ENCODE peak calls at places on chromosomes 7 and 10, in five cellular contexts. One of them, this sample, is unnamed.
A peak's percentile ranks its signal among the peaks of the same experiment; 100 is the strongest.

GRCh38 chr10:128701837-128702236 is 575.6 kb upstream of the MKI67 start:
- DNase-seq in fibroblast of mammary gland: no peak
- DNase-seq in BJ: no peak
- DNase-seq in A549: no peak
- DNase-seq in AG10803: no peak
- DNase-seq in this sample: no peak

GRCh38 chr10:122352817-122353525 is 21.5 kb upstream of the PLEKHA1 start:
- DNase-seq in fibroblast of mammary gland: no peak
- DNase-seq in AG10803: no peak
- DNase-seq in A549: no peak
- DNase-seq in BJ: no peak
- DNase-seq in this sample: no peak

GRCh38 chr7:71740196-71740560 is 608.2 kb downstream of the GALNT17 start:
- DNase-seq in AG10803: no peak
- DNase-seq in fibroblast of mammary gland: no peak
- DNase-seq in BJ: no peak
- DNase-seq in A549: no peak
- DNase-seq in this sample: no peak

GRCh38 chr10:451021-451471 is 238.4 kb downstream of the DIP2C start:
- DNase-seq in fibroblast of mammary gland: no peak
- DNase-seq in A549: no peak
- DNase-seq in AG10803: no peak
- DNase-seq in BJ: no peak
- DNase-seq in this sample: no peak

GRCh38 chr7:20722941-20723340 is 63.7 kb downstream of the SP8 start:
- DNase-seq in BJ: no peak
- DNase-seq in AG10803: no peak
- DNase-seq in A549: no peak
- DNase-seq in fibroblast of mammary gland: no peak
- DNase-seq in this sample: no peak

GRCh38 chr10:76878514-76878913 is 759.1 kb downstream of the KCNMA1 start:
- DNase-seq in A549: no peak
- DNase-seq in BJ: no peak
- DNase-seq in AG10803: no peak
- DNase-seq in fibroblast of mammary gland: no peak
- DNase-seq in this sample: no peak

GRCh38 chr7:132328047-132328620 is 248.1 kb downstream of the PLXNA4 start:
- DNase-seq in A549: no peak
- DNase-seq in AG10803: no peak
- DNase-seq in BJ: no peak
- DNase-seq in fibroblast of mammary gland: no peak
- DNase-seq in this sample: no peak

GRCh38 chr7:24857623-24858022 is 100.4 kb upstream of the GSDME start:
- DNase-seq in AG10803: no peak
- DNase-seq in BJ: no peak
- DNase-seq in fibroblast of mammary gland: no peak
- DNase-seq in A549: no peak
- DNase-seq in this sample: no peak

GRCh38 chr10:51472154-51472553 is 227.2 kb downstream of the CSTF2T start:
- DNase-seq in AG10803: no peak
- DNase-seq in A549: no peak
- DNase-seq in BJ: no peak
- DNase-seq in fibroblast of mammary gland: no peak
- DNase-seq in this sample: no peak

GRCh38 chr7:48424731-48425130 is 253.5 kb downstream of the ABCA13 start:
- DNase-seq in A549: peak; percentile 12
- DNase-seq in BJ: no peak
- DNase-seq in AG10803: peak; percentile 11
- DNase-seq in fibroblast of mammary gland: peak; percentile 5
- DNase-seq in this sample: no peak

GRCh38 chr10:72320676-72321247 is 34.0 kb downstream of the DNAJB12 start:
- DNase-seq in fibroblast of mammary gland: peak; percentile 100
- DNase-seq in BJ: peak; percentile 98
- DNase-seq in AG10803: peak; percentile 100
- DNase-seq in A549: peak; percentile 95
- DNase-seq in this sample: peak; percentile 98

GRCh38 chr10:103837370-103838094 is 17.8 kb downstream of the SH3PXD2A start:
- DNase-seq in A549: no peak
- DNase-seq in fibroblast of mammary gland: no peak
- DNase-seq in BJ: no peak
- DNase-seq in AG10803: no peak
- DNase-seq in this sample: no peak

GRCh38 chr10:103839867-103840746 is 15.3 kb downstream of the SH3PXD2A start:
- DNase-seq in BJ: no peak
- DNase-seq in AG10803: no peak
- DNase-seq in A549: no peak
- DNase-seq in fibroblast of mammary gland: no peak
- DNase-seq in this sample: no peak

GRCh38 chr10:103839513-103839864 is 15.9 kb downstream of the SH3PXD2A start:
- DNase-seq in AG10803: no peak
- DNase-seq in BJ: no peak
- DNase-seq in fibroblast of mammary gland: no peak
- DNase-seq in A549: no peak
- DNase-seq in this sample: no peak

GRCh38 chr10:103838095-103838395 is 17.3 kb downstream of the SH3PXD2A start:
- DNase-seq in A549: no peak
- DNase-seq in fibroblast of mammary gland: no peak
- DNase-seq in BJ: no peak
- DNase-seq in AG10803: no peak
- DNase-seq in this sample: no peak

DNA sequence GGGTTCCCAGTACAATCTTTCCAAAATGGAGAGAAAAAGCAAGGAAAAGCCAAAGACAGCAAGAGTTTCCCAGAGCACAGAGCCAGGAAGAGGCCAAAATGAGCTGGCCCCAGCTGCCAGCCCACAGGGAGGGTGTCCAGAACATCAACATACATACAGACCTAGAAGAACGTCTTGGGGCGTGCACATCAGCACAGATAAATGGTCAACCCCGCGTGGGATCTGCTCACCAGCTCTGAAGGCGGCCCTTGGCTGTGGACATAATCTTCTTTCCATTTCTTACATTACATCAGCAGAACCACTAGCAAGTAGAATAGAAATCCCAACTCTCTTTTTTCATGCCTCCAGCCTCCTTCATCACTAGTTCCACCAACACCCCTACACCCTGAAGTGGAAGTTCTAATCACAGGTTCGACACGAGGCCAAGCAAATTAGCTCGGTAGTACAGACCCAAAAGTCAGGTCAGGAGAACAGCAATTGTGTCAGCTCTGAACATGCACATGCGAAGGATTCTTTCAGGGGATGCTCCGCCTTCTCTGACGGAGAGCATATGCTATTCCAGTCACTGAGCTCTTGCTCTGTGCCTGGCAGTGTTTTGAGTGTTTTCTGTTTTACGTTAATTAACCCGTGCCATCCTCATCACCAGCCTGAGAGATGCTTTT is 16.4 kb downstream of the SH3PXD2A start:
- DNase-seq in AG10803: peak; percentile 37
- DNase-seq in fibroblast of mammary gland: peak; percentile 55
- DNase-seq in BJ: no peak
- DNase-seq in A549: no peak
- DNase-seq in this sample: no peak
- TF ChIP-seq CTCF in AG10803: no peak
- TF ChIP-seq CTCF in fibroblast of mammary gland: no peak
- TF ChIP-seq CTCF in BJ: no peak
- TF ChIP-seq CTCF in A549: no peak
- TF ChIP-seq CTCF in this sample: no peak

GRCh38 chr7:143285806-143286521 is 1.2 kb downstream of the TMEM139 start:
- DNase-seq in BJ: no peak
- DNase-seq in fibroblast of mammary gland: no peak
- DNase-seq in AG10803: no peak
- DNase-seq in A549: no peak
- DNase-seq in this sample: no peak
- H3K4me3 ChIP-seq in BJ: no peak overlapping the region
- H3K4me3 ChIP-seq in fibroblast of mammary gland: no peak overlapping the region
- H3K4me3 ChIP-seq in AG10803: no peak overlapping the region
- H3K4me3 ChIP-seq in A549: no peak overlapping the region
- H3K4me3 ChIP-seq in this sample: no peak overlapping the region

GRCh38 chr7:127409629-127410028 is 17.1 kb upstream of the ZNF800 start:
- DNase-seq in BJ: no peak
- DNase-seq in fibroblast of mammary gland: no peak
- DNase-seq in AG10803: peak; percentile 22
- DNase-seq in A549: no peak
- DNase-seq in this sample: no peak
- TF ChIP-seq CTCF in BJ: peak; percentile 17
- TF ChIP-seq CTCF in fibroblast of mammary gland: no peak
- TF ChIP-seq CTCF in AG10803: peak; percentile 34
- TF ChIP-seq CTCF in A549: no peak
- TF ChIP-seq CTCF in this sample: no peak

GRCh38 chr10:117553815-117554172 is 11.2 kb downstream of the EMX2 start:
- DNase-seq in AG10803: no peak
- DNase-seq in A549: no peak
- DNase-seq in BJ: no peak
- DNase-seq in fibroblast of mammary gland: no peak
- DNase-seq in this sample: no peak

GRCh38 chr10:117552759-117553158 is 10.2 kb downstream of the EMX2 start:
- DNase-seq in AG10803: peak; percentile 70
- DNase-seq in fibroblast of mammary gland: no peak
- DNase-seq in BJ: no peak
- DNase-seq in A549: no peak
- DNase-seq in this sample: no peak

GRCh38 chr10:117552156-117552620 is 9.6 kb downstream of the EMX2 start:
- DNase-seq in A549: no peak
- DNase-seq in BJ: no peak
- DNase-seq in AG10803: peak; percentile 61
- DNase-seq in fibroblast of mammary gland: no peak
- DNase-seq in this sample: no peak

GRCh38 chr10:117554371-117554770 is 11.8 kb downstream of the EMX2 start:
- DNase-seq in BJ: no peak
- DNase-seq in fibroblast of mammary gland: no peak
- DNase-seq in A549: no peak
- DNase-seq in AG10803: no peak
- DNase-seq in this sample: no peak

GRCh38 chr10:117553171-117553814 is 10.7 kb downstream of the EMX2 start:
- DNase-seq in BJ: no peak
- DNase-seq in AG10803: peak; percentile 51
- DNase-seq in fibroblast of mammary gland: no peak
- DNase-seq in A549: no peak
- DNase-seq in this sample: peak; percentile 14
- H3K4me3 ChIP-seq in BJ: no peak overlapping the region
- H3K4me3 ChIP-seq in AG10803: peak overlapping the region; percentile 59
- H3K4me3 ChIP-seq in fibroblast of mammary gland: no peak overlapping the region
- H3K4me3 ChIP-seq in A549: no peak overlapping the region
- H3K4me3 ChIP-seq in this sample: peak overlapping the region; percentile 36

GRCh38 chr7:149752646-149753045 is 20.7 kb downstream of the ZNF467 start:
- DNase-seq in fibroblast of mammary gland: no peak
- DNase-seq in A549: no peak
- DNase-seq in BJ: no peak
- DNase-seq in AG10803: no peak
- DNase-seq in this sample: no peak

GRCh38 chr7:149750122-149750845 is 23.1 kb downstream of the ZNF467 start:
- DNase-seq in BJ: no peak
- DNase-seq in fibroblast of mammary gland: no peak
- DNase-seq in A549: no peak
- DNase-seq in AG10803: no peak
- DNase-seq in this sample: no peak

GRCh38 chr7:149751058-149751775 is 22.2 kb downstream of the ZNF467 start:
- DNase-seq in fibroblast of mammary gland: no peak
- DNase-seq in BJ: no peak
- DNase-seq in AG10803: no peak
- DNase-seq in A549: no peak
- DNase-seq in this sample: no peak

GRCh38 chr7:149748223-149748874 is 25.0 kb downstream of the ZNF467 start:
- DNase-seq in A549: no peak
- DNase-seq in AG10803: no peak
- DNase-seq in BJ: no peak
- DNase-seq in fibroblast of mammary gland: no peak
- DNase-seq in this sample: no peak

GRCh38 chr7:149753370-149754233 is 19.8 kb downstream of the ZNF467 start:
- DNase-seq in BJ: no peak
- DNase-seq in fibroblast of mammary gland: peak; percentile 36
- DNase-seq in A549: peak; percentile 73
- DNase-seq in AG10803: peak; percentile 33
- DNase-seq in this sample: peak; percentile 64
- TF ChIP-seq CTCF in BJ: peak; percentile 78
- TF ChIP-seq CTCF in fibroblast of mammary gland: peak; percentile 70
- TF ChIP-seq CTCF in A549: peak; percentile 68
- TF ChIP-seq CTCF in AG10803: peak; percentile 70
- TF ChIP-seq CTCF in this sample: peak; percentile 57

GRCh38 chr10:80415734-80416281 is 7.5 kb downstream of the PRXL2A start:
- DNase-seq in AG10803: no peak
- DNase-seq in fibroblast of mammary gland: no peak
- DNase-seq in A549: no peak
- DNase-seq in BJ: no peak
- DNase-seq in this sample: no peak
- H3K4me3 ChIP-seq in AG10803: no peak overlapping the region
- H3K4me3 ChIP-seq in fibroblast of mammary gland: no peak overlapping the region
- H3K4me3 ChIP-seq in A549: no peak overlapping the region
- H3K4me3 ChIP-seq in BJ: no peak overlapping the region
- H3K4me3 ChIP-seq in this sample: no peak overlapping the region

This sample was measured in foreskin fibroblast.